ENCODE peak calls at places on chromosome 21, in four cellular contexts. S, D, Y and H are unnamed samples.

GRCh38 chr21:17783816-17784598 is 35.1 kb downstream of the C21orf91 start:
- DNase-seq in Y (peak; percentile 89), S (no peak), D (no peak), H (no peak)

GRCh38 chr21:45536301-45537081 is 5.7 kb downstream of the SLC19A1 start:
- DNase-seq in S (peak; percentile 42), Y (no peak), D (no peak), H (no peak)

GRCh38 chr21:39020751-39021474 is 162.3 kb downstream of the PSMG1 start:
- DNase-seq in S (no peak), Y (no peak), D (peak; percentile 64), H (no peak)

GRCh38 chr21:33325222-33326067 is 675 bp downstream of the IFNAR1 start:
- DNase-seq in D (peak; percentile 35), S (no peak), Y (no peak), H (peak; percentile 8)

GRCh38 chr21:17725339-17725738 is 93.8 kb downstream of the C21orf91 start:
- DNase-seq in S (no peak), D (no peak), Y (no peak), H (no peak)

GRCh38 chr21:32994305-32994704 is 31.4 kb upstream of the OLIG2 start:
- DNase-seq in S (no peak), Y (no peak), D (no peak), H (peak; percentile 23)

GRCh38 chr21:16571594-16571993 is 841.8 kb downstream of the USP25 start:
- DNase-seq in D (no peak), Y (no peak), S (no peak), H (no peak)

GRCh38 chr21:35565204-35565611 is 495.1 kb downstream of the SETD4 start:
- DNase-seq in D (no peak), Y (no peak), S (no peak), H (peak; percentile 27)

GRCh38 chr21:46452719-46453118 is 6.0 kb upstream of the DIP2A start:
- DNase-seq in D (no peak), S (no peak), Y (no peak), H (no peak)

GRCh38 chr21:45570071-45570470 is 27.8 kb upstream of the SLC19A1 start:
- DNase-seq in S (no peak), D (no peak), Y (no peak), H (no peak)

GRCh38 chr21:21295303-21295702 is 297.1 kb downstream of the NCAM2 start:
- DNase-seq in Y (no peak), D (no peak), S (no peak), H (no peak)

GRCh38 chr21:18449586-18449985 is 46.0 kb upstream of the TMPRSS15 start:
- DNase-seq in Y (no peak), S (no peak), D (no peak), H (no peak)

GRCh38 chr21:38170705-38171682 is 85.8 kb upstream of the KCNJ15 start:
- DNase-seq in D (no peak), Y (no peak), S (peak; percentile 51), H (no peak)

GRCh38 chr21:41726970-41727783 is 39.7 kb downstream of the RIPK4 start:
- DNase-seq in D (peak; percentile 48), Y (no peak), S (no peak), H (no peak)

GRCh38 chr21:39612233-39613028 is at the start of gene B3GALT5:
- DNase-seq in D (no peak), S (peak; percentile 80), Y (no peak), H (peak; percentile 81)

GRCh38 chr21:42041711-42042110 is 29.4 kb upstream of the UMODL1 start:
- DNase-seq in S (no peak), D (no peak), Y (no peak), H (no peak)

GRCh38 chr21:45830221-45830640 is 151.3 kb upstream of the COL6A1 start:
- DNase-seq in D (no peak), Y (no peak), S (peak; percentile 44), H (no peak)

GRCh38 chr21:46429754-46430681 is 28.7 kb upstream of the DIP2A start:
- DNase-seq in Y (no peak), D (no peak), S (no peak), H (no peak)

GRCh38 chr21:36422279-36423098 is 37.3 kb downstream of the CHAF1B start:
- DNase-seq in D (peak; percentile 40), S (peak; percentile 85), Y (no peak), H (peak; percentile 88)

DNA sequence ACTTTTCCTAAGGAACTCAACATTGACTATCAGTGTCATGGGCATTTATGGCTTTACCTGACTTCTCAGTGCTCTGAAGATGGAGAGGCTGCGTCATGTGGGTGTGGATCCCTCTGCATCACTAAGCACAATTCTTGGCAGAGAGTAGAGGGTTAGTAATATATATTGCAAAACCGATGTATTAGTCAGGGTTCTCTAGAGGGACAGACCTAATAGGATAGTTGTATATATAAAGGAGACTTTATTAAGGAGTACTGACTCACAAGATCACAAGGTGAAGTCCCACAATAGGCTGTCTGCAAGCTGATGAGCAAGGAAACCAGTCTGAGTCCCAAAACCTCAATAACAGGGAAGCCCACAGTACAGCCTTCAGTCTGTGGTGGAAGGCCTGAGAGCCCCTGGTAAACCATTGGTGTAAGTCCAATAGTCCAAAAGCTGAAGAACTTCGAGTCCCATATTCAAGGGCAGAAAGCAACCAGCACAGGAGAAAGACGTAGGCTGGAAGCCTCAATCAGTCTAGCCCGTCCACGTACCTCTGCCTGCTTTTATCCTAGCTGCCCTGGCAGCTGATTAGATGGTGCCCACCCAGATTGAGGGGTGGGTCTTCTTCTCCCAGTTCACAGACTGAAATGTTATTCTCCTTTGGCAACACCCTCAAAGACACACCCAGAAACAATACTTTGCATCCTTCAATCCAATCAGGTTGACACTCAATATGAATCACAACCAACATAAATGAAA is 159.7 kb upstream of the NRIP1 start:
- DNase-seq in D (no peak), S (no peak), Y (no peak), H (no peak)
- TF ChIP-seq SUZ12 in D (no peak), S (no peak), Y (no peak), H (no peak)

GRCh38 chr21:26982767-26983166 is 15.9 kb upstream of the ADAMTS5 start:
- DNase-seq in Y (no peak), S (no peak), D (no peak), H (no peak)
- TF ChIP-seq ZNF274 in Y (no peak), S (no peak), D (no peak), H (no peak)

GRCh38 chr21:44024895-44025353 is 12.8 kb downstream of the TRAPPC10 start:
- DNase-seq in Y (no peak), S (no peak), D (no peak), H (no peak)
- TF ChIP-seq SUZ12 in Y (no peak), S (no peak), D (no peak), H (no peak)

GRCh38 chr21:30256100-30256499 is 26.6 kb downstream of the KRTAP24-1 start:
- DNase-seq in Y (no peak), S (no peak), D (no peak), H (no peak)
- TF ChIP-seq ZNF274 in Y (no peak), S (no peak), D (no peak), H (no peak)

GRCh38 chr21:31205412-31205811 is 138.6 kb downstream of the TIAM1 start:
- DNase-seq in Y (no peak), D (no peak), S (no peak), H (no peak)
- TF ChIP-seq SUZ12 in Y (no peak), D (no peak), S (no peak), H (no peak)

GRCh38 chr21:27047331-27048314 is 80.7 kb upstream of the ADAMTS5 start:
- DNase-seq in S (no peak), Y (no peak), D (no peak), H (no peak)

GRCh38 chr21:27040738-27041137 is 73.8 kb upstream of the ADAMTS5 start:
- DNase-seq in Y (no peak), S (no peak), D (no peak), H (no peak)

GRCh38 chr21:27045281-27045985 is 78.5 kb upstream of the ADAMTS5 start:
- DNase-seq in Y (no peak), D (no peak), S (no peak), H (no peak)

DNA sequence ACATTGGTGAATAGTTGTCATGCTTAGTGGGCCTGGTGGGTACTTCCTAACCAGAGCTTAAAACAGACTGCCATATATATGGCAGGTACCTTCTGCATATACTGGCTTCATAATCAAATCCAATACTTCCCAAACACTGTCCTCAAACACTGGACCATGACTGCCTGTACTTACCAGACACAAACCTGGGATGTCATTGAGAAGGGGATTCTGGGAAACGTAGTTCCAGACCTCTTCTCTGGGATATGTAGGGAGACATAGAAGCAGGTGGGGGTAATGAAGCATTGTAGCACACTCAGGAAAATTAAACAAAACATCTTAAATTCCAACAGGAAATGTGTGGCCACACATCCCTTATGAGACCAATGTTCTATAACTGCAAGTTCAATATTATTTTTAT is 76.5 kb upstream of the ADAMTS5 start:
- DNase-seq in S (no peak), D (no peak), Y (no peak), H (no peak)
- TF ChIP-seq ZNF274 in S (no peak), D (no peak), Y (no peak), H (no peak)